ENCODE peak calls at places on chromosomes 6 and 20, in four cellular contexts. Q is SK-N-SH, U is HepG2, O is K562. R is an unnamed sample.

GRCh38 chr6:150880336-150880735 is 14.8 kb downstream of the MTHFD1L start:
- DNase-seq in Q (no peak), U (no peak), O (no peak), R (no peak)

GRCh38 chr6:82410151-82410621 is 46.6 kb downstream of the TPBG start:
- DNase-seq in Q (no peak), U (no peak), O (no peak), R (no peak)

GRCh38 chr6:157708933-157709332 is 114.1 kb upstream of the SNX9 start:
- DNase-seq in Q (no peak), U (no peak), O (no peak), R (no peak)

GRCh38 chr20:45934046-45934586 is 367 bp upstream of the PCIF1 start:
- DNase-seq in Q (peak), U (no peak), O (peak), R (peak)

GRCh38 chr6:28090902-28091586 is 10.7 kb downstream of the ZNF165 start:
- DNase-seq in Q (peak), U (no peak), O (no peak), R (no peak)

GRCh38 chr20:40743172-40743775 is 54.2 kb upstream of the MAFB start:
- DNase-seq in Q (no peak), U (no peak), O (no peak), R (no peak)

GRCh38 chr20:57040924-57041323 is 225.5 kb downstream of the BMP7 start:
- DNase-seq in Q (no peak), U (no peak), O (no peak), R (no peak)

GRCh38 chr6:27605401-27606342 is 132.8 kb upstream of the ZNF184 start:
- DNase-seq in Q (no peak), U (peak), O (peak), R (peak)

GRCh38 chr6:160077526-160077925 is 44.1 kb upstream of the SLC22A1 start:
- DNase-seq in Q (no peak), U (no peak), O (no peak), R (no peak)

GRCh38 chr6:138493413-138493812 is 5.9 kb downstream of the NHSL1 start:
- DNase-seq in Q (no peak), U (no peak), O (no peak), R (no peak)

GRCh38 chr6:169472786-169473416 is 219.3 kb upstream of the THBS2 start:
- DNase-seq in Q (no peak), U (no peak), O (no peak), R (no peak)

GRCh38 chr6:132960720-132961119 is 146.4 kb downstream of the RPS12 start:
- DNase-seq in Q (no peak), U (no peak), O (no peak), R (no peak)

GRCh38 chr6:157323924-157324276 is 581 bp upstream of the TMEM242 start:
- DNase-seq in Q (peak), U (peak), O (peak), R (peak)

GRCh38 chr6:90887764-90888163 is 300.9 kb upstream of the MAP3K7 start:
- DNase-seq in Q (no peak), U (no peak), O (no peak), R (no peak)

GRCh38 chr20:1283522-1284210 is 17.6 kb downstream of the SNPH start:
- DNase-seq in Q (no peak), U (no peak), O (no peak), R (no peak)

GRCh38 chr20:1287306-1287705 is 21.2 kb downstream of the SNPH start:
- DNase-seq in Q (no peak), U (no peak), O (no peak), R (no peak)

GRCh38 chr20:1282966-1283365 is 16.9 kb downstream of the SNPH start:
- DNase-seq in Q (no peak), U (no peak), O (no peak), R (no peak)

GRCh38 chr20:1287787-1288569 is 21.9 kb downstream of the SNPH start:
- DNase-seq in Q (no peak), U (no peak), O (no peak), R (no peak)

DNA sequence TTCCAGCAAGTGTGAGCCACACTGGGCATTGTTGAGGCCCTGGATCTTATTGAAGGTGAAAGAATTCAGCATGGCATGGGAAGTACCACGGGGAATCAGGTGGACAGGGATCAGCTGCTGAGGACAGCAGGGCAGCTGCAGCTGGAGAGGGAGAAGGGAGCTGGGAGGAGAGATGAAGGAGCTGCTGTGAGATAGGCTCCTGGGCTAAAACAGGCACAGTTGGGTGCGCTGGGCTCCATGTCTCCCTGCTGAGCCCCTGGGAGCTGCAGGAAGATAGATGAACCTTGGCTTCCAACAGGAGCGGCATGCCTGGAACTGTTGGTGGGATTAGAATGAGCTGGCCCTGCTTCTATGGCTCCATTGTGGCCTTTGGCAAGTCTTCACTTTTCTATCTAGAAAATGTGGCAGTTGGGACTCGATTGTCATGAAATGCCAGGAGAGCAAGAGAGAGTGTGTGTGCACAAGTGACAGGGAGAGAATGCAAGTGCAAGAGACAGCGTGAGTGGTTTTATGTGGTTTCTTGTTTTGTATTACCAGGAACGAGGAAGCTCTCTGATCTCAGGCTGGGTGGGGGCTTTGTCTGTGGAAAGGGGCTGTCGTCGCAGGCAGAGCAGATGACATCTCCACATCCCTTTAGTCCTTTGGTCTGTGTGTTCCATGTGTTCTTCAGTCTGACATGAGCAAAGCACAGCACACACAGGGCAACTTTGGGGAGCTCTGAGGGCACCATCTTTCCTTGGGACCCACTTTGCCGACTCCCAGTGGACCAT is 20.4 kb downstream of the SNPH start:
- DNase-seq in Q (no peak), U (no peak), O (no peak), R (no peak)
- TF ChIP-seq ELF1 in Q (no peak), U (no peak), O (no peak), R (no peak)

GRCh38 chr20:4369798-4370124 is 351.9 kb upstream of the PRND start:
- DNase-seq in Q (no peak), U (no peak), O (no peak), R (no peak)
- TF ChIP-seq ELF1 in Q (no peak), U (no peak), O (no peak), R (no peak)

DNA sequence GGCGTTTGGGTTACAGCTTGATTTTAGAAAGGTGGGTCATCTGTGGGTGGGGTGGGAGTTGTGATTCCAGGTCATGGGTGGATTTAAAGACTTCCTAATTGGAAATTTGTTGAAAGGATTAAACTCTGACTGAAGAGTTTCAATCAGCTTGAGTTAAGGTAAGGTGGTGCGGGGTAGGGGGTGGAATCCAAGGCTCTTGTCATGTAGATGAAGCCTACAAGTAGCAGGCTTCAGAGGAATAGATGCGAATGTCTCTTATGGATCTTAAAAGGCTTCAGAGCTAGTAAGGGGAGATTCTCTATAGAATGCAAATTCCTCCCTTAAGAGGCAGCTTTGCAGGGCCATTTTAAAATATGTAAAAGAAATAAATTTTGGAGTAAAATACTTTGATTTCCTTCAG is 645.3 kb downstream of the FRK start:
- DNase-seq in Q (no peak), U (no peak), O (no peak), R (no peak)
- TF ChIP-seq ELF1 in Q (no peak), U (no peak), O (no peak), R (no peak)

GRCh38 chr20:49517509-49518100 is 35.1 kb upstream of the KCNB1 start:
- DNase-seq in Q (no peak), U (no peak), O (no peak), R (no peak)

GRCh38 chr20:49513531-49513930 is 31.1 kb upstream of the KCNB1 start:
- DNase-seq in Q (no peak), U (no peak), O (no peak), R (no peak)

GRCh38 chr20:49516916-49517315 is 34.4 kb upstream of the KCNB1 start:
- DNase-seq in Q (no peak), U (no peak), O (no peak), R (no peak)

GRCh38 chr20:49513009-49513408 is 30.5 kb upstream of the KCNB1 start:
- DNase-seq in Q (no peak), U (no peak), O (no peak), R (no peak)

DNA sequence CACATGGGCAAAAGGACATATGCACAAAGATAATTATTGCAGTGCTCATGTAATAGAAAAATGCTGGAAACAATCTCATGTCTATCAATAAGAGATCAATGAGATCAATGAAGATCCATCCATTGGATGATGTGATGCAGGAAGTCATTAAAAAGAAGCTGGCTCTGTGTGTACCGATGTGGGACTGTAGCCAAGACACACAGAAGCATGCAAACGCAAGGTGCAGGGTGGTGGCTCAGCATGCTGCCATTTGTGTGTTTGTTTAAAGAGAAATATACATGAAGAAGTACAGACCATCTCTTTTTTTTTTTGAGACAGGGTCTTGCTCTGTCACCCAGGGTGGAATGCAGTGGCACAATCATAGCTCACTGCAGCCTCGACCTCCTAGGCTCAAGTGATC is 33.1 kb upstream of the KCNB1 start:
- DNase-seq in Q (no peak), U (no peak), O (no peak), R (no peak)
- TF ChIP-seq ELF1 in Q (no peak), U (no peak), O (no peak), R (no peak)

GRCh38 chr20:58698741-58699141 is 6.1 kb downstream of the NPEPL1 start:
- DNase-seq in Q (no peak), U (no peak), O (no peak), R (no peak)
- TF ChIP-seq ELF1 in Q (no peak), U (no peak), O (no peak), R (no peak)

GRCh38 chr6:43491750-43492661 is 14.6 kb downstream of the TJAP1 start:
- DNase-seq in Q (peak), U (no peak), O (no peak), R (no peak)
- TF ChIP-seq ELF1 in Q (no peak), U (no peak), O (no peak), R (no peak)

DNA sequence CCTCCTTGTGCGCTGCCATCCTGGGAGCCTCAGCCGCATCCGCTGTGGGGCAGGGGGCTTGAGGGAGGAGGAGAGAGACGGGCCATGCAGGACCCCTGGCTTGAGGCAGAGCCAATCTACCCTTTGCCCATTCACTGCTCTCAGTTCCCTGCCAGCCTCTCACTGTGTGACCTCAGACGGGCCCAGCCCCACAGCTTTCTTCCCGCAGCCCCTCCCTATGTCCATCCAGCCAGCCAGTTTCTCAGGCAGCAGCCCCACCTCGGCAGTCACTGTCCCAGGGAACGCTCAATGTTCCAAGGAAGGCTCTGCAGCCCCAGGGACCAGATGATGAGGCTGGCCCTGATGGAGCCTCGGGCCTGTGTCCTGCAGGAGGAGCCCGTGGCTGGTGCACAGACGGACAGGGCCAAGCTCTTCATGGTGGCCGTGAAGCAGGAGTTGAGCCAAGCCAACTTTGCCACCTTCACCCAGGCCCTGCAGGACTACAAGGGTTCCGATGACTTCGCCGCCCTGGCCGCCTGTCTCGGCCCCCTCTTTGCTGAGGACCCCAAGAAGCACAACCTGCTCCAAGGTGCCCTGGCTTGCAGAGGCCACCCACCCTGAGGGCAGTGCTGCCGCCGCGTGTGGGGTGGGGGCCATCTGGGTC is 3.9 kb upstream of the TNFRSF6B start:
- DNase-seq in Q (no peak), U (no peak), O (no peak), R (no peak)
- TF ChIP-seq ELF1 in Q (no peak), U (no peak), O (no peak), R (no peak)

DNA sequence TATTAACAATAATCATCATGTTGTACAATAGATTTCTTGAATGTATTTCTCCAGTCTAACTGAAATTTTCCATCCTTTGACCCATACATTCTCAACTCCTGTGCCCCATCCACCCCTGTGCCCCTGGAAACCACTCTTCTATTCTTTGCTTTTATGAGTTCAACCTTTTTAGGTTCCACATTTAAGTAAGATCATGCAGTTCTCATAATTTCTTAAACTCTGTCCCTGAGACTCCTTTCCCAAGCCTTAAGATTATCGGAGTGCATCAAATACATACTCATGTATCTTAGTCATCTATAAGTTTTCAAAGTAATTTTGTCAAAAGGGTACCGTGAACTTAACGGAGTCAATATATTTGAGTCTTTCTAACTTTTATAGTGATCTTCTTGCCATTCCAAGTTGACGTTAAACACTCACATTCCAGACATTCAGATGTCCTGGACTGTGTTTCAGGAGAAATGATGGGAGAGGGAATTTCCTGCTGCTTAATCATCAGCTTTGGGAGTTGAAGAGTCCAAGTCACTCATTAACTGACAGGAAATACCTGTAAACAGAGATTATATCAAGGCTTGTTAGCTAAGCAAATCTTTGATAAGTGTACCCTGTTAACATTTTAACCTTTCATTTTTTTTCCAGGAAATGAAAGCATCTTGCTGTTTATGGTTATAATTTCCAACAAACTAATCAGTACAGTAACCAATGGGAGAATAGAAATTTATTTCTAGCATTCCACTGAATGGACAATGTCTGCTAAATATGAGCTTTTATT is 73.3 kb downstream of the ADGRG6 start:
- DNase-seq in Q (no peak), U (peak), O (no peak), R (peak)
- TF ChIP-seq ELF1 in Q (peak), U (peak), O (no peak), R (peak)

DNA sequence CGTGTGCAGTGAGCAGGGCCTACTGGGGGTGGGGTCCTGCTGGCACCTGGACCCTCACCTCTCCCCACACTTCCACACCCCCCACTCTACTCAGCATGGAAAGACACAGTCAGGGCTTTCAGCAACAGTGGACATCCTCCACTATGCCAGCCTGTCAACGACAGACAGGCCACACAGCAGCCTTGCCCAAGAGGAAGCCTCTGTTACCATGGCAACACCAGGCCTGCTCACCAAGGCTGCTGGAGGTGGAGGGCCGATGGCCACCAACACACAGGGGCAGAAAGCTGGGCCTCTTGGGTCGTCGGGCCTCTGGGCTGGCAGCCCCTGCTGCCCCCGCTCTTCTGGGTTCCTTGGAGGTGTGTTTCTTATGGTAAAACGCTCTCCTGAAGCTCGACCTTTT is 13.6 kb downstream of the BNIP5 start:
- DNase-seq in Q (peak), U (no peak), O (no peak), R (no peak)
- TF ChIP-seq ELF1 in Q (no peak), U (no peak), O (no peak), R (no peak)

GRCh38 chr20:17940447-17940971 is 28.1 kb downstream of the SNX5 start:
- DNase-seq in Q (no peak), U (no peak), O (no peak), R (no peak)
- TF ChIP-seq ELF1 in Q (no peak), U (no peak), O (no peak), R (no peak)